ENCODE peak calls at places on chromosomes 1 and 21, in ten cellular contexts. K is naive thymus-derived CD4-positive, alpha-beta T cell; B is right atrium auricular region; H is mesendoderm; A is endodermal cell; Q is IMR-90; I is Caco-2; C is HepG2; F is epithelial cell of esophagus; V is fibroblast of pulmonary artery. T is an unnamed sample.

GRCh38 chr1:240310226-240310925 is 218.7 kb downstream of the FMN2 start:
- DNase-seq in B (no peak), V (peak; percentile 55), F (peak; percentile 33), I (no peak), H (no peak), K (no peak), Q (peak; percentile 85), C (no peak), A (no peak), T (peak; percentile 27)

GRCh38 chr1:33349081-33349759 is 28.3 kb upstream of the A3GALT2 start:
- DNase-seq in A (peak; percentile 81), K (peak; percentile 61), Q (no peak), F (no peak), B (peak; percentile 59), H (no peak), I (no peak), V (peak; percentile 42), C (no peak), T (peak; percentile 95)

GRCh38 chr21:41754481-41754891 is 12.4 kb downstream of the RIPK4 start:
- DNase-seq in Q (no peak), K (no peak), B (no peak), C (no peak), H (peak; percentile 67), I (no peak), A (peak; percentile 83), F (no peak), V (no peak), T (peak; percentile 39)

GRCh38 chr1:100188617-100189016 is 10.6 kb upstream of the LRRC39 start:
- DNase-seq in Q (peak; percentile 73), F (no peak), A (no peak), B (no peak), I (no peak), H (no peak), K (no peak), V (peak; percentile 73), C (no peak), T (peak; percentile 71)

GRCh38 chr1:13513885-13514546 is at the start of gene LRRC38:
- DNase-seq in K (no peak), A (peak; percentile 83), F (no peak), C (no peak), H (peak; percentile 56), B (no peak), I (no peak), Q (no peak), V (no peak), T (no peak)

GRCh38 chr1:219772265-219773036 is 155.9 kb downstream of the SLC30A10 start:
- DNase-seq in H (peak; percentile 53), F (no peak), I (no peak), Q (no peak), K (no peak), C (no peak), A (no peak), B (no peak), V (no peak), T (no peak)

GRCh38 chr1:40745180-40745579 is 38.4 kb upstream of the KCNQ4 start:
- DNase-seq in B (no peak), F (no peak), Q (peak; percentile 80), V (peak; percentile 21), K (no peak), A (no peak), H (peak; percentile 13), C (no peak), I (no peak), T (peak; percentile 80)

GRCh38 chr1:26126321-26127084 is 14.9 kb downstream of the PDIK1L start:
- DNase-seq in K (peak; percentile 33), A (no peak), B (no peak), C (no peak), F (peak; percentile 89), Q (peak; percentile 26), I (no peak), V (peak; percentile 62), H (peak; percentile 48), T (peak; percentile 62)

GRCh38 chr1:218439541-218440295 is 94.6 kb downstream of the TGFB2 start:
- DNase-seq in A (peak; percentile 58), C (peak; percentile 20), K (no peak), V (no peak), B (peak; percentile 61), I (no peak), F (no peak), Q (peak; percentile 15), H (peak; percentile 51), T (no peak)

GRCh38 chr1:169711469-169712308 is at the start of gene SELL:
- DNase-seq in V (peak; percentile 91), C (peak; percentile 71), H (peak; percentile 86), B (peak; percentile 72), K (peak; percentile 64), F (peak; percentile 79), A (peak; percentile 89), Q (peak; percentile 68), I (peak; percentile 74), T (no peak)

GRCh38 chr1:228340686-228341449 is 65.8 kb downstream of the TRIM11 start:
- DNase-seq in F (no peak), A (peak; percentile 78), C (no peak), B (no peak), H (peak; percentile 10), K (no peak), Q (no peak), I (peak; percentile 40), V (no peak), T (peak; percentile 81)

GRCh38 chr1:17653728-17654351 is 101.3 kb upstream of the ACTL8 start:
- DNase-seq in A (peak; percentile 88), I (no peak), H (peak; percentile 50), B (no peak), C (no peak), Q (peak; percentile 50), V (peak; percentile 60), K (no peak), F (peak; percentile 30), T (peak; percentile 99)

GRCh38 chr1:202852163-202852904 is 36.6 kb downstream of the RABIF start:
- DNase-seq in A (peak; percentile 89), H (peak; percentile 93), F (peak; percentile 83), V (peak; percentile 76), K (peak; percentile 43), I (peak; percentile 71), B (no peak), Q (peak; percentile 69), C (peak; percentile 39), T (peak; percentile 84)

DNA sequence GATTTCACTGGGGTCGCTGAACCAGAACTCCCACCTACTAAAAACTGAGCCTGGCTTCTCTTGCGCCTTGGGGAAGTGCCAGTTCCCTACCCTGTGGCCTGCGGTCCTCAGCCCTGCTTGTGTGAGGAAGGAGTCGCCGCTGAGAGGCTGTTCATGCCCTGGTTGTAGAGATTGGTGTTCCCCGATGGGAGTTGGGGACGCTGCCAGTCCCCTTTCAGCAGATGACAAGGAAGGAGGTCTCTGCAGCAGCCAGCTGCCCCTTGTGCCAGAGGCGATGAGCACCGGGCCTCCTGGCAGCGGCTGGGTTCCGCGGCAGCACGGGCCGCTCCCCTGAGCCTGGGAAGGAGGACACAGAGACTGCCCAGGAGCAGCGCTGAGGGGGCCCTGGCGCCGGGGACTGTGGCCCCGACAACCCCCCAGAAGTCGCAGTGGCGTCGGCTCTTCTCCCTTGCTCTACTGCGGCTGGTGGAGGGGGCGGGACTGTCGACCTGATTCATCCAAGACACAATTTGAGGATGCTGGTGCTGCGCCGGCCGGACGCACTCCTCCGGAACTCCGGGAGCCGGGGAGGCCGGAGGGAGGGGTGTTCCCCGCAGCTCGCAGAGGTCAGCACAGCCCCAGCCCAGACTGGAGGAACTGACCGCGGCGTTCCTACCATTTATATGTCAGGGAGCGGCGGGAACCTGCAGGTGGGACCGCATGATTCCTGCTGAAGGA is 12.0 kb upstream of the ADORA3 start:
- DNase-seq in C (no peak), B (peak; percentile 82), Q (peak; percentile 54), I (no peak), K (no peak), F (peak; percentile 47), V (peak; percentile 58), H (no peak), A (no peak), T (peak; percentile 88)
- H3K4me3 ChIP-seq in C (no peak overlapping the region), B (peak overlapping the region; percentile 48), Q (peak overlapping the region; percentile 18), I (no peak overlapping the region), K (peak overlapping the region; percentile 53), F (no peak overlapping the region), V (peak overlapping the region; percentile 33), H (no peak overlapping the region), A (no peak overlapping the region), T (peak overlapping the region; percentile 77)

GRCh38 chr1:38000233-38000528 is 5.1 kb downstream of the FHL3 start:
- DNase-seq in B (no peak), H (no peak), Q (no peak), F (no peak), K (no peak), A (no peak), C (no peak), I (no peak), V (no peak), T (no peak)
- H3K4me3 ChIP-seq in B (peak overlapping the region; percentile 5), H (no peak overlapping the region), Q (no peak overlapping the region), F (no peak overlapping the region), K (no peak overlapping the region), A (peak overlapping the region; percentile 56), C (peak overlapping the region; percentile 58), I (no peak overlapping the region), V (peak overlapping the region; percentile 35), T (peak overlapping the region; percentile 38)

DNA sequence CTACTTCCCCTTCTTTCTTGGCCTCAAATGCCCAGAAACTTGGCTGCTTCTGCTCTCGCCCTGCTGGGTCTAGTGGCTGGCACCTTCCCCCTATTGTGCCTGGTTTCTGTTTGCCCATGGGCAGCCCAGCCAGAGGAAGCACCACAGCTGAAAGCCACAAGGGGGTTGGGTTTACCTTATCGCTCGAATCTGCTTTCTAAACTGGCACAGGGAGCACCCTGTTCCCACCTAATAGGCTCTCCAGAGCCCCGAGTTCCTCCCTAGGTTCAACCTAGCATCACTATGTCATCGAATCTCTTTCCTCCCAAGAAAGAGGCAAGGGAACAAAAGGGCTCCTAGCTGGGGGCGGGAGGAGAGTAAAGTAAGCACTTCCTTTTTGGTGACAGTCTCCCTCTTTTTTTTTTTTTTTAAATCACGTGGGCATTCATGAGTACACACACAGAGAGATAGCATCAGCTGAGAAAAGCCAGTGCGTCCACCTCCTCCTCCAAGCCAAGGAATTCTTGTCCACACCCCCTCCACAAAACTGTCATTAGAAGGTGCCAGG is 72.8 kb downstream of the PLEKHA6 start:
- DNase-seq in B (no peak), V (peak; percentile 22), C (no peak), K (peak; percentile 23), F (no peak), A (no peak), H (peak; percentile 42), Q (no peak), I (peak; percentile 65), T (no peak)
- H3K4me3 ChIP-seq in B (peak overlapping the region; percentile 41), V (no peak overlapping the region), C (peak overlapping the region; percentile 57), K (peak overlapping the region; percentile 76), F (peak overlapping the region; percentile 35), A (peak overlapping the region; percentile 55), H (no peak overlapping the region), Q (no peak overlapping the region), I (peak overlapping the region; percentile 39), T (no peak overlapping the region)

DNA sequence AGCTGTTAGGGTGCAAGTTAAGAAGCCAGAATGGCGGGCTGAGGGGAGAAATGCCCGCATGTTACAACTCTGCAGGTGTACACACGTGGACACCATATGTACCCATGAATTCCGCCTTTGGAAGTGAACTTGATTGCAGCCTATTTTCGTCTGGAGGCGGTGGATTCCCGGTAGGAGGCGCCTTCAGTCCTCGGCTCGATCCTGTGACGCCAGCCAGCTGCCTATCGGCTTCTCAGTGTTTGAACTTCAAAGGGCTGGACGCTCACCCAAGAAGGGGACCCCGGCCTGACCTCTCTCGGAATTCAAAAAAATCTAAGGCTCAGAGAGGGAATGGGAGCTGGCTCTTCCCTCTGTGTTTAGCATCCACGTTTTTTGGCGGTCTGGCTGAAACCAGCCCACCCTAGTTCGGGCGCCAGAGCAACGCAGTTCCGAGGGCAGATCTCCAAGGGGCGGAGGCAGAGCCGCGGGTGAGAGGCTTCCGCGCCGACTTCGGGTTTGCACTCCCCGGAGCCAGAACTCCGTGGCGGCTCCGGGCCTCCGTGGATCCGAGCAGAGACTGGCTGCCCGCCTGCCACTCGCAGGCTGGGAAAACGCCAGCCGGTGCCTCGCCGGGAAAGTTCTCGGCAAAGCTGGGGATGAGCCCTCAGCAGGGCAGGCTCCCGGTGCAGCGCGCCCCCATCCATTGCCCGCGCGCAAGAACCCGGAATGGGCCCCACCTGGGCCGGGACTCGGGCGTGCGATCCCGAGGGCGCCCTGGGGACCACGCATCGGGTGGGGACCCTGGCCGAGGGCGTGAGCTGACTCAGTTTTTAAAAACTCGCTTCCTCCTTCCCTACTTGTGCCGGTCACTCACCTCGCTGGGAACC is 996 bp upstream of the TMEM51 start:
- DNase-seq in B (peak; percentile 88), K (no peak), I (peak; percentile 83), V (peak; percentile 89), H (peak; percentile 92), C (peak; percentile 88), Q (peak; percentile 91), F (peak; percentile 94), A (peak; percentile 92), T (peak; percentile 96)
- H3K4me3 ChIP-seq in B (peak overlapping the region; percentile 79), K (no peak overlapping the region), I (peak overlapping the region; percentile 71), V (peak overlapping the region; percentile 63), H (peak overlapping the region; percentile 50), C (peak overlapping the region; percentile 83), Q (peak overlapping the region; percentile 80), F (peak overlapping the region; percentile 66), A (peak overlapping the region; percentile 89), T (peak overlapping the region; percentile 74)